ENCODE peak calls at places on chromosomes 1 and 21, in four cellular contexts. P is lung, H is cardiac fibroblast, V is foreskin fibroblast. K is an unnamed sample.

GRCh38 chr21:37005548-37006242 is 807 bp upstream of the RIPPLY3 start:
- DNase-seq in P (no peak), H (no peak), V (no peak), K (no peak)

GRCh38 chr1:245458761-245459174 is 304.0 kb downstream of the KIF26B start:
- DNase-seq in P (no peak), H (peak), V (peak), K (no peak)

GRCh38 chr21:46056450-46056903 is 41.4 kb upstream of the COL6A2 start:
- DNase-seq in P (peak), H (peak), V (peak), K (no peak)

GRCh38 chr1:215887618-215888017 is 320.5 kb downstream of the KCTD3 start:
- DNase-seq in P (no peak), H (no peak), V (no peak), K (no peak)

GRCh38 chr1:183506561-183506960 is 34.3 kb downstream of the SMG7 start:
- DNase-seq in P (no peak), H (no peak), V (peak), K (no peak)

GRCh38 chr1:150089846-150090520 is 22.4 kb downstream of the VPS45 start:
- DNase-seq in P (no peak), H (no peak), V (no peak), K (no peak)

GRCh38 chr1:212683357-212683722 is 16.3 kb downstream of the BATF3 start:
- DNase-seq in P (peak), H (no peak), V (no peak), K (no peak)

GRCh38 chr1:30572192-30572591 is 151.2 kb downstream of the MATN1 start:
- DNase-seq in P (no peak), H (no peak), V (no peak), K (no peak)

GRCh38 chr1:41006942-41007865 is 14.3 kb downstream of the SLFNL1 start:
- DNase-seq in P (no peak), H (no peak), V (peak), K (no peak)

GRCh38 chr1:244246334-244246733 is 195.3 kb downstream of the ZBTB18 start:
- DNase-seq in P (no peak), H (no peak), V (no peak), K (no peak)

GRCh38 chr1:178011101-178011828 is 41.4 kb upstream of the SEC16B start:
- DNase-seq in P (no peak), H (no peak), V (peak), K (no peak)

GRCh38 chr1:208242186-208242585 is 2.0 kb downstream of the PLXNA2 start:
- DNase-seq in P (no peak), H (no peak), V (no peak), K (no peak)

GRCh38 chr1:183032122-183032921 is 9.1 kb downstream of the LAMC1 start:
- DNase-seq in P (no peak), H (no peak), V (no peak), K (no peak)

GRCh38 chr1:203985044-203985443 is 87.9 kb upstream of the SOX13 start:
- DNase-seq in P (no peak), H (peak), V (no peak), K (no peak)

GRCh38 chr1:42820813-42821212 is 3.6 kb upstream of the SVBP start:
- DNase-seq in P (no peak), H (no peak), V (no peak), K (no peak)

GRCh38 chr1:156496211-156496761 is 4.3 kb downstream of the MEF2D start:
- DNase-seq in P (no peak), H (no peak), V (peak), K (no peak)

GRCh38 chr1:70284366-70284765 is 63.2 kb downstream of the SRSF11 start:
- DNase-seq in P (no peak), H (no peak), V (no peak), K (no peak)

GRCh38 chr1:8004113-8004802 is 21.9 kb downstream of the ERRFI1 start:
- DNase-seq in P (no peak), H (peak), V (peak), K (no peak)

GRCh38 chr1:233677690-233678354 is 63.9 kb downstream of the KCNK1 start:
- DNase-seq in P (no peak), H (no peak), V (no peak), K (no peak)

GRCh38 chr1:94961994-94962744 is 35.3 kb upstream of the CNN3 start:
- DNase-seq in P (no peak), H (no peak), V (no peak), K (no peak)

GRCh38 chr1:157882560-157882959 is 41.0 kb upstream of the CD5L start:
- DNase-seq in P (no peak), H (no peak), V (no peak), K (no peak)

GRCh38 chr1:38608202-38608864 is 251.2 kb downstream of the RRAGC start:
- DNase-seq in P (no peak), H (peak), V (no peak), K (peak)

GRCh38 chr1:160291248-160292220 is 6.6 kb upstream of the PEX19 start:
- DNase-seq in P (peak), H (peak), V (peak), K (peak)

GRCh38 chr1:171715813-171716251 is 26.0 kb downstream of the VAMP4 start:
- DNase-seq in P (no peak), H (peak), V (peak), K (no peak)

GRCh38 chr1:179824265-179824664 is 53.3 kb downstream of the TOR1AIP2 start:
- DNase-seq in P (no peak), H (no peak), V (no peak), K (no peak)

GRCh38 chr1:213984387-213985180 is 3.2 kb upstream of the PROX1 start:
- DNase-seq in P (no peak), H (no peak), V (no peak), K (no peak)

GRCh38 chr1:42379794-42380616 is 587 bp upstream of the RIMKLA start:
- DNase-seq in P (no peak), H (peak), V (peak), K (no peak)

GRCh38 chr1:36161656-36162531 is 5.9 kb downstream of the MAP7D1 start:
- DNase-seq in P (peak), H (peak), V (no peak), K (no peak)

GRCh38 chr21:19031956-19032355 is 628.4 kb upstream of the TMPRSS15 start:
- DNase-seq in P (no peak), H (no peak), V (no peak), K (peak)

GRCh38 chr1:9721606-9722377 is 70.3 kb downstream of the PIK3CD start:
- DNase-seq in P (no peak), H (peak), V (no peak), K (peak)

GRCh38 chr1:151047925-151048644 is 534 bp downstream of the C1orf56 start:
- DNase-seq in P (peak), H (peak), V (peak), K (peak)

GRCh38 chr1:59520759-59521442 is 224.0 kb downstream of the FGGY start:
- DNase-seq in P (no peak), H (peak), V (peak), K (no peak)

GRCh38 chr21:21921410-21922232 is 923.4 kb downstream of the NCAM2 start:
- DNase-seq in P (no peak), H (peak), V (peak), K (peak)

GRCh38 chr21:14977814-14978213 is 87.0 kb downstream of the NRIP1 start:
- DNase-seq in P (no peak), H (no peak), V (no peak), K (peak)

GRCh38 chr1:18021242-18021641 is 86.4 kb upstream of the IGSF21 start:
- DNase-seq in P (no peak), H (no peak), V (no peak), K (no peak)

GRCh38 chr1:219477861-219478260 is 135.0 kb downstream of the ZC3H11B start:
- DNase-seq in P (no peak), H (no peak), V (no peak), K (no peak)

GRCh38 chr1:178645157-178645825 is 79.8 kb upstream of the RALGPS2 start:
- DNase-seq in P (no peak), H (no peak), V (peak), K (no peak)

GRCh38 chr1:164950453-164951052 is 391.6 kb downstream of the PBX1 start:
- DNase-seq in P (no peak), H (no peak), V (no peak), K (no peak)

GRCh38 chr1:164953095-164953494 is 394.1 kb downstream of the PBX1 start:
- DNase-seq in P (no peak), H (peak), V (no peak), K (no peak)

GRCh38 chr1:164953815-164954214 is 394.8 kb downstream of the PBX1 start:
- DNase-seq in P (no peak), H (no peak), V (no peak), K (no peak)

GRCh38 chr1:164948101-164948500 is 389.1 kb downstream of the PBX1 start:
- DNase-seq in P (no peak), H (no peak), V (no peak), K (no peak)

GRCh38 chr1:164949758-164950452 is 390.9 kb downstream of the PBX1 start:
- DNase-seq in P (no peak), H (no peak), V (no peak), K (no peak)
- TF ChIP-seq CTCF in P (no peak), H (no peak), V (no peak), K (no peak)

GRCh38 chr1:25066731-25067520 is 136.8 kb upstream of the RUNX3 start:
- DNase-seq in P (no peak), H (no peak), V (no peak), K (no peak)
- TF ChIP-seq CTCF in P (no peak), H (no peak), V (no peak), K (no peak)

GRCh38 chr1:84442256-84442655 is 36.8 kb upstream of the RPF1 start:
- DNase-seq in P (no peak), H (peak), V (peak), K (no peak)
- TF ChIP-seq CTCF in P (peak), H (peak), V (peak), K (peak)

GRCh38 chr1:224497714-224498573 is 63.3 kb upstream of the WDR26 start:
- DNase-seq in P (no peak), H (peak), V (peak), K (no peak)
- TF ChIP-seq CTCF in P (no peak), H (no peak), V (no peak), K (peak)

K was measured in BE2C.